ENCODE peak calls at places on chromosomes 5 and 9, in six cellular contexts. M is neuronal stem cell, T is IMR-90, P is H9, F is trophoblast cell, O is H1. D is an unnamed sample.

GRCh38 chr5:40877371-40877988 is 31.8 kb upstream of the C7 start:
- DNase-seq in M (no peak), T (no peak), P (no peak), F (peak; percentile 48), O (no peak), D (no peak)

GRCh38 chr9:123769723-123770122 is 160.2 kb downstream of the DENND1A start:
- DNase-seq in M (no peak), T (no peak), P (no peak), F (no peak), O (no peak), D (peak; percentile 60)

GRCh38 chr9:38263534-38263933 is 129.0 kb upstream of the ALDH1B1 start:
- DNase-seq in M (no peak), T (peak; percentile 48), P (no peak), F (peak; percentile 58), O (no peak), D (peak; percentile 59)

GRCh38 chr9:128166169-128166568 is 6.1 kb downstream of the BBLN start:
- DNase-seq in M (no peak), T (no peak), P (no peak), F (no peak), O (no peak), D (no peak)

GRCh38 chr5:82595083-82595482 is 316.9 kb upstream of the RPS23 start:
- DNase-seq in M (no peak), T (no peak), P (no peak), F (no peak), O (no peak), D (peak; percentile 8)

GRCh38 chr5:120473332-120473731 is 9.2 kb downstream of the PRR16 start:
- DNase-seq in M (no peak), T (no peak), P (no peak), F (no peak), O (no peak), D (no peak)

GRCh38 chr9:580652-581342 is 260.7 kb upstream of the DMRT1 start:
- DNase-seq in M (no peak), T (no peak), P (no peak), F (no peak), O (no peak), D (no peak)

GRCh38 chr9:36625006-36625600 is 52.4 kb downstream of the MELK start:
- DNase-seq in M (no peak), T (peak; percentile 90), P (no peak), F (no peak), O (no peak), D (no peak)

GRCh38 chr5:74640450-74641013 is at the start of gene ENC1:
- DNase-seq in M (peak; percentile 94), T (peak; percentile 84), P (peak; percentile 92), F (peak; percentile 91), O (peak; percentile 87), D (peak; percentile 99)

GRCh38 chr9:7782390-7783120 is 17.0 kb downstream of the DMAC1 start:
- DNase-seq in M (no peak), T (no peak), P (no peak), F (no peak), O (no peak), D (no peak)

GRCh38 chr5:139461698-139462097 is 845 bp downstream of the ECSCR start:
- DNase-seq in M (no peak), T (peak; percentile 79), P (no peak), F (no peak), O (no peak), D (peak; percentile 52)

GRCh38 chr9:91945277-91946074 is 4.6 kb downstream of the ROR2 start:
- DNase-seq in M (no peak), T (peak; percentile 82), P (no peak), F (peak; percentile 15), O (no peak), D (peak; percentile 98)

GRCh38 chr5:10460252-10460906 is 18.7 kb downstream of the ROPN1L start:
- DNase-seq in M (no peak), T (no peak), P (no peak), F (no peak), O (no peak), D (no peak)

GRCh38 chr9:21381752-21382339 is 3.4 kb downstream of the IFNA2 start:
- DNase-seq in M (no peak), T (no peak), P (no peak), F (peak; percentile 46), O (no peak), D (peak; percentile 48)

GRCh38 chr5:157284458-157285212 is 18.7 kb downstream of the CYFIP2 start:
- DNase-seq in M (no peak), T (no peak), P (no peak), F (no peak), O (no peak), D (no peak)

GRCh38 chr5:146409081-146409671 is 38.0 kb upstream of the TCERG1 start:
- DNase-seq in M (peak; percentile 9), T (peak; percentile 26), P (no peak), F (no peak), O (no peak), D (peak; percentile 18)

GRCh38 chr5:173515526-173515925 is 100.9 kb downstream of the BOD1 start:
- DNase-seq in M (no peak), T (peak; percentile 76), P (no peak), F (peak; percentile 91), O (no peak), D (no peak)

GRCh38 chr5:112141582-112141981 is 277.5 kb downstream of the EPB41L4A start:
- DNase-seq in M (no peak), T (no peak), P (no peak), F (no peak), O (no peak), D (no peak)

GRCh38 chr5:43772601-43773031 is 169.6 kb downstream of the NNT start:
- DNase-seq in M (no peak), T (peak; percentile 73), P (no peak), F (peak; percentile 53), O (no peak), D (peak; percentile 65)

GRCh38 chr5:148949871-148950863 is 112.7 kb downstream of the SH3TC2 start:
- DNase-seq in M (no peak), T (no peak), P (no peak), F (no peak), O (no peak), D (peak; percentile 67)

GRCh38 chr9:120925535-120926396 is 830 bp downstream of the TRAF1 start:
- DNase-seq in M (no peak), T (peak; percentile 99), P (no peak), F (peak; percentile 46), O (no peak), D (no peak)

GRCh38 chr5:35822541-35822940 is 34.1 kb upstream of the IL7R start:
- DNase-seq in M (no peak), T (no peak), P (no peak), F (no peak), O (no peak), D (no peak)

GRCh38 chr9:69975681-69976080 is 68.0 kb upstream of the MAMDC2 start:
- DNase-seq in M (no peak), T (peak; percentile 55), P (no peak), F (no peak), O (no peak), D (no peak)

GRCh38 chr9:69980041-69980440 is 63.6 kb upstream of the MAMDC2 start:
- DNase-seq in M (no peak), T (peak; percentile 37), P (no peak), F (peak; percentile 23), O (no peak), D (no peak)

GRCh38 chr9:69980591-69980990 is 63.1 kb upstream of the MAMDC2 start:
- DNase-seq in M (no peak), T (no peak), P (no peak), F (no peak), O (no peak), D (no peak)

GRCh38 chr9:69971643-69972449 is 71.8 kb upstream of the MAMDC2 start:
- DNase-seq in M (peak; percentile 51), T (peak; percentile 68), P (peak; percentile 82), F (peak; percentile 75), O (peak; percentile 50), D (peak; percentile 81)

GRCh38 chr9:69976165-69976564 is 67.5 kb upstream of the MAMDC2 start:
- DNase-seq in M (no peak), T (peak; percentile 97), P (no peak), F (peak; percentile 73), O (no peak), D (peak; percentile 26)
- H3K4ac ChIP-seq in M (no peak overlapping the region), T (peak overlapping the region; percentile 96), P (no peak overlapping the region), F (peak overlapping the region; percentile 43), O (no peak overlapping the region), D (no peak overlapping the region)

GRCh38 chr5:56947052-56947451 is 4.9 kb downstream of the MIER3 start:
- DNase-seq in M (no peak), T (no peak), P (no peak), F (no peak), O (no peak), D (no peak)

GRCh38 chr5:56951131-56951945 is 585 bp downstream of the MIER3 start:
- DNase-seq in M (peak; percentile 63), T (no peak), P (peak; percentile 45), F (peak; percentile 23), O (no peak), D (peak; percentile 78)

GRCh38 chr5:56950626-56951130 is 1.2 kb downstream of the MIER3 start:
- DNase-seq in M (peak; percentile 27), T (peak; percentile 66), P (peak; percentile 67), F (peak; percentile 64), O (no peak), D (peak; percentile 75)

DNA sequence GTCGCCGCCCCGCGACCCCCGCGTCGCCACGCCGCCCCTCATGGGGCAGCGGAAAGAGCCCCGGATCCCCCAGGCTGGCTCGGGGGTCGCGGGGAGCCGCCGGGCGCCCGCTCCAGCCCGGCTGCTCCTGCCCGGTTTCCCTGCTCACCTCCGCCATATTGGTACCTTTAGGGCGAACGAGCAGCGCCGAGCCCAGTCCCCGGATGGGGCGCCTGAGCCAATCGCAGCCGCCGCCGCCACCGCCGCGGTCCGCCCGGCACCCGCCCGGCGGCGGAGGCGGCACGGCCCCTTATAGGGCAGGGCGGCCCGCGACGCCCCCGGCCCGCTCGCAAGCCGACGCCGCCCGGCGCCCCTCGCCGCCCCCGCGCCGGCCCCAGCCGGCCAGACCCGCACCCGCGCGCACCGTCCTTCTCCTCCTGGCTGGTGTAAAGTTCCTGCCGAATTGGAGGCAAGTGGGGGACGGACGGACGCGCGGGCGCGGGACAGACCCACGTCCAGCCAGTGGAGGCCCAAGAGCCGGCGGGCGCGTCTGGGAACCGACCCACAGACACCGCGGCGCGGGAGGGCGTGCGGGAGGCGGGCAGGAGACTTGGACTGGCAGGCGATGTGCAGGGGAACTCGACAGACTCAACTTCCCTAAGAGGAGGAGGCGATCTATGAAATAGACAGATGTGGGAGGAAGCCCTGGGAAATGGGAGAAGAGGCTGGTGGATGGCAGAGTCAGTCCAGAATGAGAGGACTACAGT is at the start of gene MIER3:
- DNase-seq in M (peak; percentile 79), T (peak; percentile 67), P (peak; percentile 80), F (peak; percentile 86), O (peak; percentile 27), D (peak; percentile 88)
- H3K4ac ChIP-seq in M (no peak within 1 kb of the TSS), T (peak within 1 kb of the TSS; percentile 52), P (no peak within 1 kb of the TSS), F (peak within 1 kb of the TSS; percentile 95), O (peak within 1 kb of the TSS; percentile 39), D (peak within 1 kb of the TSS; percentile 99)

GRCh38 chr9:34638138-34638445 is 505 bp upstream of the SIGMAR1 start:
- DNase-seq in M (no peak), T (no peak), P (no peak), F (no peak), O (peak; percentile 33), D (no peak)
- H3K4ac ChIP-seq in M (no peak overlapping the region), T (peak overlapping the region; percentile 90), P (no peak overlapping the region), F (no peak overlapping the region), O (no peak overlapping the region), D (no peak overlapping the region)

DNA sequence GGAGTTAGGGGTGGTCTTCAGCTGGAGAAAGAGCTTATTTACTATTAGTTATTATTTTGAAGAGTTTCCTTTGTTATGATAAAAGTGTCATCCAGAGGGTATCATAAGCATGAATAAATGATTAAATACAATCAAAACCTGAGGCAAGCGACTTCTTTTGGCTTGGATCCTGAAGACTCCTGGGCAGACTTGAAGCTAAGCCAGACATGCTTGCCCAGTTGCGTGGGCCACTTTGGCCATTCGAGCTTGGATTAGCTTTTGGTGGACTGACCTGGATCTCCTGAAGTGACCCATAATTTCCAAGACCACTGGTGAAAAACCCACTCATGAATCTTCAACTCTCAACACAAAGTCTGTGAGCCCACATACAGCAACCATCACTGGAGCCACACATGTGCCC is 335.8 kb downstream of the NR2F1-AS1 start:
- DNase-seq in M (no peak), T (no peak), P (no peak), F (no peak), O (no peak), D (no peak)
- H3K4ac ChIP-seq in M (no peak overlapping the region), T (no peak overlapping the region), P (no peak overlapping the region), F (no peak overlapping the region), O (no peak overlapping the region), D (no peak overlapping the region)

D was measured in mesendoderm.